ENCODE peak calls at places on chromosomes 4 and X, in four cellular contexts. One of them, this sample, is unnamed.

GRCh38 chr4:36823199-36823967 is 421.2 kb upstream of the NWD2 start:
- DNase-seq in stomach: no peak
- DNase-seq in vagina: no peak
- DNase-seq in sigmoid colon: no peak
- DNase-seq in this sample: no peak

GRCh38 chrX:18415386-18415785 is 10.0 kb upstream of the CDKL5 start:
- DNase-seq in stomach: no peak
- DNase-seq in sigmoid colon: no peak
- DNase-seq in vagina: no peak
- DNase-seq in this sample: no peak

GRCh38 chr4:1305781-1306455 is 16.2 kb downstream of the MAEA start:
- DNase-seq in sigmoid colon: no peak
- DNase-seq in vagina: no peak
- DNase-seq in stomach: no peak
- DNase-seq in this sample: no peak

GRCh38 chr4:166501941-166502382 is 628.9 kb downstream of the TLL1 start:
- DNase-seq in vagina: no peak
- DNase-seq in stomach: no peak
- DNase-seq in sigmoid colon: no peak
- DNase-seq in this sample: no peak

GRCh38 chr4:173466101-173466500 is 63.9 kb downstream of the HAND2 start:
- DNase-seq in stomach: no peak
- DNase-seq in sigmoid colon: no peak
- DNase-seq in vagina: no peak
- DNase-seq in this sample: no peak

GRCh38 chrX:100622989-100623388 is 13.6 kb downstream of the TSPAN6 start:
- DNase-seq in sigmoid colon: no peak
- DNase-seq in stomach: no peak
- DNase-seq in vagina: no peak
- DNase-seq in this sample: no peak

GRCh38 chr4:105666693-105667092 is 41.8 kb downstream of the INTS12 start:
- DNase-seq in stomach: no peak
- DNase-seq in vagina: no peak
- DNase-seq in sigmoid colon: no peak
- DNase-seq in this sample: no peak

GRCh38 chr4:159413252-159413941 is 310.5 kb downstream of the RAPGEF2 start:
- DNase-seq in sigmoid colon: no peak
- DNase-seq in stomach: no peak
- DNase-seq in vagina: no peak
- DNase-seq in this sample: no peak

GRCh38 chrX:49273181-49273727 is 3.7 kb downstream of the PPP1R3F start:
- DNase-seq in sigmoid colon: peak; percentile 13
- DNase-seq in stomach: no peak
- DNase-seq in vagina: no peak
- DNase-seq in this sample: peak; percentile 14

GRCh38 chrX:34770511-34770910 is 113.4 kb upstream of the TMEM47 start:
- DNase-seq in vagina: no peak
- DNase-seq in sigmoid colon: no peak
- DNase-seq in stomach: no peak
- DNase-seq in this sample: no peak

GRCh38 chr4:163395055-163395454 is 51.4 kb downstream of the NPY5R start:
- DNase-seq in stomach: no peak
- DNase-seq in sigmoid colon: no peak
- DNase-seq in vagina: no peak
- DNase-seq in this sample: no peak

GRCh38 chrX:23554304-23554703 is 113.0 kb upstream of the PRDX4 start:
- DNase-seq in vagina: no peak
- DNase-seq in stomach: no peak
- DNase-seq in sigmoid colon: no peak
- DNase-seq in this sample: no peak

GRCh38 chrX:133053854-133054565 is 42.9 kb downstream of the USP26 start:
- DNase-seq in sigmoid colon: no peak
- DNase-seq in stomach: no peak
- DNase-seq in vagina: no peak
- DNase-seq in this sample: no peak

GRCh38 chr4:87118826-87119225 is 101.6 kb downstream of the KLHL8 start:
- DNase-seq in stomach: no peak
- DNase-seq in sigmoid colon: no peak
- DNase-seq in vagina: no peak
- DNase-seq in this sample: no peak

GRCh38 chrX:2474963-2475726 is 25.6 kb downstream of the DHRSX start:
- DNase-seq in vagina: no peak
- DNase-seq in sigmoid colon: no peak
- DNase-seq in stomach: no peak
- DNase-seq in this sample: no peak

GRCh38 chrX:109472939-109473713 is 8.8 kb downstream of the GUCY2F start:
- DNase-seq in vagina: no peak
- DNase-seq in stomach: no peak
- DNase-seq in sigmoid colon: no peak
- DNase-seq in this sample: no peak

GRCh38 chr4:182143086-182143821 is 99.9 kb upstream of the TENM3 start:
- DNase-seq in stomach: no peak
- DNase-seq in vagina: no peak
- DNase-seq in sigmoid colon: no peak
- DNase-seq in this sample: no peak

GRCh38 chrX:38117485-38117884 is 103.2 kb downstream of the SRPX start:
- DNase-seq in vagina: no peak
- DNase-seq in stomach: peak; percentile 45
- DNase-seq in sigmoid colon: no peak
- DNase-seq in this sample: no peak

GRCh38 chrX:67614414-67614813 is 70.6 kb downstream of the AR start:
- DNase-seq in stomach: no peak
- DNase-seq in vagina: no peak
- DNase-seq in sigmoid colon: no peak
- DNase-seq in this sample: no peak

GRCh38 chrX:38803609-38804480 is 2.6 kb downstream of the MID1IP1 start:
- DNase-seq in vagina: no peak
- DNase-seq in sigmoid colon: peak; percentile 92
- DNase-seq in stomach: peak; percentile 87
- DNase-seq in this sample: peak; percentile 88

GRCh38 chr4:113077611-113078010 is 28.2 kb downstream of the ANK2 start:
- DNase-seq in sigmoid colon: no peak
- DNase-seq in vagina: no peak
- DNase-seq in stomach: no peak
- DNase-seq in this sample: no peak

GRCh38 chr4:165355900-165356300 is 22.9 kb upstream of the CPE start:
- DNase-seq in stomach: no peak
- DNase-seq in vagina: no peak
- DNase-seq in sigmoid colon: no peak
- DNase-seq in this sample: no peak

GRCh38 chrX:70508296-70508911 is 63.8 kb downstream of the DLG3 start:
- DNase-seq in vagina: no peak
- DNase-seq in stomach: no peak
- DNase-seq in sigmoid colon: no peak
- DNase-seq in this sample: no peak

GRCh38 chr4:39658756-39659155 is 20.1 kb upstream of the SMIM14 start:
- DNase-seq in vagina: no peak
- DNase-seq in sigmoid colon: no peak
- DNase-seq in stomach: no peak
- DNase-seq in this sample: no peak

GRCh38 chr4:93828332-93828829 is at the start of gene ATOH1:
- DNase-seq in stomach: no peak
- DNase-seq in sigmoid colon: no peak
- DNase-seq in vagina: no peak
- DNase-seq in this sample: no peak

GRCh38 chr4:95290702-95291101 is 258.1 kb downstream of the UNC5C start:
- DNase-seq in vagina: no peak
- DNase-seq in stomach: no peak
- DNase-seq in sigmoid colon: no peak
- DNase-seq in this sample: no peak

GRCh38 chrX:32987139-32987538 is 224.2 kb downstream of the DMD start:
- DNase-seq in stomach: no peak
- DNase-seq in vagina: no peak
- DNase-seq in sigmoid colon: no peak
- DNase-seq in this sample: no peak

GRCh38 chrX:10725071-10725470 is 104.7 kb upstream of the MID1 start:
- DNase-seq in sigmoid colon: no peak
- DNase-seq in vagina: no peak
- DNase-seq in stomach: no peak
- DNase-seq in this sample: no peak

GRCh38 chrX:110420771-110421498 is 62.3 kb downstream of the RTL9 start:
- DNase-seq in sigmoid colon: no peak
- DNase-seq in stomach: no peak
- DNase-seq in vagina: no peak
- DNase-seq in this sample: no peak

GRCh38 chrX:95974885-95975284 is 709.8 kb upstream of the DIAPH2 start:
- DNase-seq in vagina: no peak
- DNase-seq in sigmoid colon: no peak
- DNase-seq in stomach: no peak
- DNase-seq in this sample: no peak

GRCh38 chr4:91086008-91086407 is 958.8 kb downstream of the CCSER1 start:
- DNase-seq in vagina: no peak
- DNase-seq in stomach: no peak
- DNase-seq in sigmoid colon: no peak
- DNase-seq in this sample: no peak

GRCh38 chr4:10117424-10118354 is 1.1 kb upstream of the WDR1 start:
- DNase-seq in stomach: no peak
- DNase-seq in sigmoid colon: peak; percentile 73
- DNase-seq in vagina: no peak
- DNase-seq in this sample: no peak

DNA sequence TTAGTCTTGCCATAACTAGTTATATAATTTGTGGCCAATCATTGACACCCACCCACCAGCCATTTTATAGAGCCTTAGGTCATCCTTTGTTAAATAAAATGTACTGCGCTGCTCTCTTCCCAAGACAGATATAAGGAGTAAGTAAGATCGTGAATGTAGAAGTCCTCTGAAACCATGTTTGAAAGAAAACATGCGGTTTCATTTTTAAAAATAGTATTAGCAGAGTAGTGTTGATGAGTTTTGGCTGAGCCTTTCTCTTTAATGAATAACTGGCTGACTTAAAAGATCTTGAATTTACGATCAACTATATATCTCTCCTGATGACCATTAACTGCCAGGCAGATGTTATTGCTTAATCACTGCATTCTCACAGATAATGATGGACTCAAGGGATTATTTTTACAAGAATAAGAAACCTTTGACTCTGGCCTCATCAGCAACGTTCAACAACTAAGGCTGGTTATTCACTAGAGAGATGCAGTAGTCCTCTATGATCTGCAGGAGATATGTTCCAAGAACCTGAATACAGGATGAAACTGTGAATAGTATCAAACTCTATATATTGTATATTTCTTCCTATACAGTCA is 81.0 kb downstream of the FAM13A start:
- DNase-seq in vagina: no peak
- DNase-seq in sigmoid colon: no peak
- DNase-seq in stomach: no peak
- DNase-seq in this sample: no peak
- H3K4me3 ChIP-seq in vagina: no peak overlapping the region
- H3K4me3 ChIP-seq in sigmoid colon: no peak overlapping the region
- H3K4me3 ChIP-seq in stomach: no peak overlapping the region
- H3K4me3 ChIP-seq in this sample: no peak overlapping the region

GRCh38 chrX:40088299-40088625 is 9.5 kb downstream of the BCOR start:
- DNase-seq in sigmoid colon: no peak
- DNase-seq in stomach: no peak
- DNase-seq in vagina: no peak
- DNase-seq in this sample: no peak
- TF ChIP-seq POLR2AphosphoS5 in sigmoid colon: no peak
- TF ChIP-seq POLR2AphosphoS5 in stomach: no peak
- TF ChIP-seq POLR2AphosphoS5 in vagina: no peak
- TF ChIP-seq POLR2AphosphoS5 in this sample: no peak

DNA sequence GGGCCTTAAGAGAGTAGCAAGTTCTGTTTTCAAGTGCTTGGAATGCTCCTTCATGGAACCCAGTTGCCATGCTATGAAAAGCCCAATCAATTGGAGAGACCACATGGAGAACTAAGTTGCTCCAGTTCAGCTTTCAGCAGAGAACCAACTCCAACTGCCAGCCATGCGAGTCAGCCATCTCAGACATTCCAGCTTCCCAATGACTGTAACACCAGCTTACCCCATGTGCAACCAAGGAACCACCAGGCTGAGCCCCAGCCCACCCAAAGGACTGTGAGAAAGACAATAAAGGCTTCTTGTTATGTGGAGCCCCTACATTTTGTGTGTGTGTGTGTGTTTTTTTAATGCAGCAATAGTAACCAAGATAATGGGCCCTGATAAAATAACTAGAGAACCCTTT is 34.9 kb upstream of the CCKAR start:
- DNase-seq in sigmoid colon: no peak
- DNase-seq in stomach: no peak
- DNase-seq in vagina: no peak
- DNase-seq in this sample: no peak
- H3K4me3 ChIP-seq in sigmoid colon: no peak overlapping the region
- H3K4me3 ChIP-seq in stomach: no peak overlapping the region
- H3K4me3 ChIP-seq in vagina: no peak overlapping the region
- H3K4me3 ChIP-seq in this sample: no peak overlapping the region

GRCh38 chr4:121778991-121779628 is 14.1 kb upstream of the SMIM43 start:
- DNase-seq in stomach: no peak
- DNase-seq in sigmoid colon: no peak
- DNase-seq in vagina: no peak
- DNase-seq in this sample: no peak
- TF ChIP-seq POLR2AphosphoS5 in stomach: no peak
- TF ChIP-seq POLR2AphosphoS5 in sigmoid colon: no peak
- TF ChIP-seq POLR2AphosphoS5 in vagina: no peak
- TF ChIP-seq POLR2AphosphoS5 in this sample: no peak

GRCh38 chrX:40644175-40644574 is 3.2 kb downstream of the CXorf38 start:
- DNase-seq in stomach: no peak
- DNase-seq in vagina: no peak
- DNase-seq in sigmoid colon: no peak
- DNase-seq in this sample: no peak

GRCh38 chrX:40647307-40648197 is at the start of gene CXorf38:
- DNase-seq in stomach: peak; percentile 94
- DNase-seq in sigmoid colon: peak; percentile 97
- DNase-seq in vagina: no peak
- DNase-seq in this sample: peak; percentile 95

GRCh38 chrX:40646489-40647306 is 663 bp downstream of the CXorf38 start:
- DNase-seq in sigmoid colon: peak; percentile 80
- DNase-seq in stomach: peak; percentile 59
- DNase-seq in vagina: no peak
- DNase-seq in this sample: peak; percentile 75

DNA sequence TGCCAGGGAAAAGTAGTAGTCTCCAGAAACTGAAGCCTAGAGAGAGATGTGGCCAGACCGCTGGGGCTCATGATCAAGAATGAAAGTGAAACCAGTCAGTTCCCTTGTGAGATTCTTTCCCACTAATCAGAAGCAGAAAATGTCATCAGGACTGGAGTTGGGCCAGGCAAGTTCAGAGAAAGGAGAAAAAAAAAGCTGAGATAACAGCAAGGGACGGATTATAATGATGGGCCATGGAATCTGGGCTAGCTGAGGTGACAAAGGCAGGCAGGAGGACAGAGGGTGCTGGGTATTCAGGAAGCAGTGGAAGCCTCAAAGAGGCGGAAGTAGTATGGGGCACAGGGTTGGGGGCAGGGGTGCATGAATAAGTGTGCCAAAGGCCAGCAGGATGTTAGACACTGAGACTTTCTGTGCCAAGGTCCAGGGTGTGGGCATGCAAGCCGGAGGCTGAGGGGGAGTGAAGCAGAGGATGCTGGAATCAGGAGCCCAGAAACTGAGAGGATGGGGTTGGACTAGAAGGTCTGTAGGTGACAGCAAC is 2.5 kb downstream of the CXorf38 start:
- DNase-seq in vagina: no peak
- DNase-seq in sigmoid colon: peak; percentile 74
- DNase-seq in stomach: peak; percentile 59
- DNase-seq in this sample: no peak
- H3K4me3 ChIP-seq in vagina: peak overlapping the region; percentile 36
- H3K4me3 ChIP-seq in sigmoid colon: peak overlapping the region; percentile 28
- H3K4me3 ChIP-seq in stomach: peak overlapping the region; percentile 86
- H3K4me3 ChIP-seq in this sample: peak overlapping the region; percentile 35

GRCh38 chr4:4420421-4420820 is 33.5 kb downstream of the NSG1 start:
- DNase-seq in stomach: no peak
- DNase-seq in vagina: no peak
- DNase-seq in sigmoid colon: no peak
- DNase-seq in this sample: no peak
- TF ChIP-seq POLR2AphosphoS5 in stomach: no peak
- TF ChIP-seq POLR2AphosphoS5 in vagina: no peak
- TF ChIP-seq POLR2AphosphoS5 in sigmoid colon: no peak
- TF ChIP-seq POLR2AphosphoS5 in this sample: no peak

This sample was measured in suprapubic skin.